ENCODE peak calls at places on chromosomes 12 and 14, in five cellular contexts. One of them, this sample, is unnamed.

GRCh38 chr12:112847708-112848337 is 56.3 kb downstream of the RPH3A start:
- DNase-seq in thoracic aorta: no peak
- DNase-seq in OCI-LY7: no peak
- DNase-seq in retina: no peak
- DNase-seq in sigmoid colon: no peak
- DNase-seq in this sample: no peak

GRCh38 chr14:57290753-57291152 is 22.0 kb downstream of the AP5M1 start:
- DNase-seq in retina: no peak
- DNase-seq in OCI-LY7: no peak
- DNase-seq in thoracic aorta: no peak
- DNase-seq in sigmoid colon: no peak
- DNase-seq in this sample: no peak

GRCh38 chr14:26525057-26525456 is 72.8 kb downstream of the NOVA1 start:
- DNase-seq in OCI-LY7: no peak
- DNase-seq in sigmoid colon: no peak
- DNase-seq in retina: no peak
- DNase-seq in thoracic aorta: no peak
- DNase-seq in this sample: no peak

GRCh38 chr14:85599939-85600338 is 70.0 kb downstream of the FLRT2 start:
- DNase-seq in sigmoid colon: no peak
- DNase-seq in retina: no peak
- DNase-seq in OCI-LY7: no peak
- DNase-seq in thoracic aorta: no peak
- DNase-seq in this sample: no peak

GRCh38 chr12:100058482-100059029 is 73.8 kb upstream of the ANKS1B start:
- DNase-seq in retina: no peak
- DNase-seq in OCI-LY7: no peak
- DNase-seq in sigmoid colon: no peak
- DNase-seq in thoracic aorta: no peak
- DNase-seq in this sample: no peak

GRCh38 chr12:44863867-44864266 is 12.2 kb downstream of the NELL2 start:
- DNase-seq in thoracic aorta: no peak
- DNase-seq in OCI-LY7: no peak
- DNase-seq in retina: no peak
- DNase-seq in sigmoid colon: no peak
- DNase-seq in this sample: no peak

GRCh38 chr12:115088328-115088994 is 404.5 kb upstream of the TBX3 start:
- DNase-seq in OCI-LY7: no peak
- DNase-seq in sigmoid colon: no peak
- DNase-seq in retina: no peak
- DNase-seq in thoracic aorta: no peak
- DNase-seq in this sample: no peak

GRCh38 chr14:74569826-74570591 is 42.0 kb downstream of the LTBP2 start:
- DNase-seq in OCI-LY7: no peak
- DNase-seq in thoracic aorta: no peak
- DNase-seq in sigmoid colon: no peak
- DNase-seq in retina: no peak
- DNase-seq in this sample: no peak

GRCh38 chr12:76519538-76519937 is 40.0 kb downstream of the OSBPL8 start:
- DNase-seq in retina: no peak
- DNase-seq in thoracic aorta: no peak
- DNase-seq in OCI-LY7: peak
- DNase-seq in sigmoid colon: no peak
- DNase-seq in this sample: no peak

GRCh38 chr14:49999216-49999761 is 106.4 kb downstream of the ARF6 start:
- DNase-seq in sigmoid colon: peak
- DNase-seq in retina: peak
- DNase-seq in thoracic aorta: peak
- DNase-seq in OCI-LY7: peak
- DNase-seq in this sample: peak

GRCh38 chr12:51821423-51822260 is 26.9 kb downstream of the FIGNL2 start:
- DNase-seq in thoracic aorta: no peak
- DNase-seq in sigmoid colon: no peak
- DNase-seq in retina: no peak
- DNase-seq in OCI-LY7: no peak
- DNase-seq in this sample: no peak

GRCh38 chr12:121925361-121925725 is 7.0 kb downstream of the CFAP251 start:
- DNase-seq in retina: peak
- DNase-seq in thoracic aorta: no peak
- DNase-seq in OCI-LY7: no peak
- DNase-seq in sigmoid colon: no peak
- DNase-seq in this sample: no peak

GRCh38 chr14:84493779-84494178 is 1036.2 kb upstream of the FLRT2 start:
- DNase-seq in sigmoid colon: no peak
- DNase-seq in OCI-LY7: no peak
- DNase-seq in retina: no peak
- DNase-seq in thoracic aorta: no peak
- DNase-seq in this sample: no peak

GRCh38 chr14:104316121-104316722 is 177.8 kb downstream of the KIF26A start:
- DNase-seq in thoracic aorta: no peak
- DNase-seq in sigmoid colon: no peak
- DNase-seq in OCI-LY7: no peak
- DNase-seq in retina: no peak
- DNase-seq in this sample: no peak

GRCh38 chr12:131872154-131873046 is 22.0 kb upstream of the ULK1 start:
- DNase-seq in thoracic aorta: no peak
- DNase-seq in retina: no peak
- DNase-seq in OCI-LY7: no peak
- DNase-seq in sigmoid colon: no peak
- DNase-seq in this sample: peak

GRCh38 chr12:68368332-68368731 is 36.2 kb upstream of the MDM1 start:
- DNase-seq in retina: no peak
- DNase-seq in sigmoid colon: no peak
- DNase-seq in thoracic aorta: no peak
- DNase-seq in OCI-LY7: no peak
- DNase-seq in this sample: no peak

GRCh38 chr12:19048943-19049342 is 80.6 kb upstream of the PLEKHA5 start:
- DNase-seq in retina: no peak
- DNase-seq in OCI-LY7: no peak
- DNase-seq in sigmoid colon: no peak
- DNase-seq in thoracic aorta: no peak
- DNase-seq in this sample: peak

GRCh38 chr14:105141486-105142281 is 26.9 kb downstream of the JAG2 start:
- DNase-seq in OCI-LY7: no peak
- DNase-seq in thoracic aorta: no peak
- DNase-seq in sigmoid colon: peak
- DNase-seq in retina: no peak
- DNase-seq in this sample: no peak

GRCh38 chr14:95597784-95598204 is 62.9 kb downstream of the GLRX5 start:
- DNase-seq in retina: peak
- DNase-seq in OCI-LY7: no peak
- DNase-seq in sigmoid colon: no peak
- DNase-seq in thoracic aorta: no peak
- DNase-seq in this sample: no peak

GRCh38 chr12:1842183-1842904 is 22.0 kb downstream of the LRTM2 start:
- DNase-seq in thoracic aorta: no peak
- DNase-seq in sigmoid colon: peak
- DNase-seq in OCI-LY7: no peak
- DNase-seq in retina: no peak
- DNase-seq in this sample: no peak

GRCh38 chr14:53955671-53956426 is 776 bp downstream of the BMP4 start:
- DNase-seq in thoracic aorta: no peak
- DNase-seq in OCI-LY7: no peak
- DNase-seq in sigmoid colon: peak
- DNase-seq in retina: peak
- DNase-seq in this sample: peak

GRCh38 chr14:89340200-89340667 is 76.8 kb downstream of the FOXN3 start:
- DNase-seq in retina: no peak
- DNase-seq in thoracic aorta: no peak
- DNase-seq in OCI-LY7: no peak
- DNase-seq in sigmoid colon: no peak
- DNase-seq in this sample: no peak

GRCh38 chr12:42761601-42762350 is 172.2 kb upstream of the PRICKLE1 start:
- DNase-seq in retina: no peak
- DNase-seq in sigmoid colon: no peak
- DNase-seq in thoracic aorta: no peak
- DNase-seq in OCI-LY7: no peak
- DNase-seq in this sample: no peak

GRCh38 chr12:78820946-78821345 is 43.6 kb upstream of the SYT1 start:
- DNase-seq in retina: no peak
- DNase-seq in sigmoid colon: no peak
- DNase-seq in OCI-LY7: no peak
- DNase-seq in thoracic aorta: no peak
- DNase-seq in this sample: no peak

This sample was measured in SJSA1.